ENCODE peak calls at places on chromosomes 3 and 15, in seven cellular contexts. One of them, this sample, is unnamed.

GRCh38 chr15:58179741-58180381 is 41.7 kb downstream of the AQP9 start:
- DNase-seq in K562: peak; percentile 92
- DNase-seq in HCT116: no peak
- DNase-seq in HepG2: no peak
- DNase-seq in GM12878: no peak
- DNase-seq in SK-N-SH: no peak
- DNase-seq in H1: no peak
- DNase-seq in this sample: no peak

GRCh38 chr3:52014613-52015012 is 18.9 kb upstream of the RPL29 start:
- DNase-seq in K562: peak; percentile 61
- DNase-seq in HCT116: peak; percentile 15
- DNase-seq in HepG2: no peak
- DNase-seq in GM12878: no peak
- DNase-seq in SK-N-SH: no peak
- DNase-seq in H1: no peak
- DNase-seq in this sample: no peak

GRCh38 chr3:177830411-177830849 is 633.1 kb upstream of the TBL1XR1 start:
- DNase-seq in K562: no peak
- DNase-seq in HCT116: no peak
- DNase-seq in HepG2: no peak
- DNase-seq in GM12878: no peak
- DNase-seq in SK-N-SH: no peak
- DNase-seq in H1: no peak
- DNase-seq in this sample: no peak

GRCh38 chr15:100393008-100393407 is 51.2 kb upstream of the ADAMTS17 start:
- DNase-seq in K562: no peak
- DNase-seq in HCT116: no peak
- DNase-seq in HepG2: no peak
- DNase-seq in GM12878: no peak
- DNase-seq in SK-N-SH: no peak
- DNase-seq in H1: no peak
- DNase-seq in this sample: peak; percentile 31

GRCh38 chr3:151468284-151468917 is 7.5 kb upstream of the IGSF10 start:
- DNase-seq in K562: peak; percentile 81
- DNase-seq in HCT116: peak; percentile 73
- DNase-seq in HepG2: peak; percentile 63
- DNase-seq in GM12878: no peak
- DNase-seq in SK-N-SH: peak; percentile 58
- DNase-seq in H1: peak; percentile 36
- DNase-seq in this sample: peak; percentile 85

GRCh38 chr15:64681424-64682024 is 93.9 kb downstream of the RBPMS2 start:
- DNase-seq in K562: peak; percentile 73
- DNase-seq in HCT116: peak; percentile 61
- DNase-seq in HepG2: peak; percentile 72
- DNase-seq in GM12878: no peak
- DNase-seq in SK-N-SH: peak; percentile 89
- DNase-seq in H1: peak; percentile 41
- DNase-seq in this sample: peak; percentile 85

GRCh38 chr3:13262493-13263211 is 157.5 kb downstream of the NUP210 start:
- DNase-seq in K562: peak; percentile 47
- DNase-seq in HCT116: no peak
- DNase-seq in HepG2: peak; percentile 99
- DNase-seq in GM12878: peak; percentile 37
- DNase-seq in SK-N-SH: no peak
- DNase-seq in H1: no peak
- DNase-seq in this sample: no peak

GRCh38 chr15:93025625-93025982 is 63.4 kb downstream of the RGMA start:
- DNase-seq in K562: no peak
- DNase-seq in HCT116: no peak
- DNase-seq in HepG2: no peak
- DNase-seq in GM12878: no peak
- DNase-seq in SK-N-SH: no peak
- DNase-seq in H1: no peak
- DNase-seq in this sample: no peak

GRCh38 chr3:46998852-46999515 is 19.5 kb downstream of the NBEAL2 start:
- DNase-seq in K562: no peak
- DNase-seq in HCT116: no peak
- DNase-seq in HepG2: no peak
- DNase-seq in GM12878: no peak
- DNase-seq in SK-N-SH: no peak
- DNase-seq in H1: no peak
- DNase-seq in this sample: no peak

GRCh38 chr3:29291262-29291981 is 10.6 kb downstream of the RBMS3 start:
- DNase-seq in K562: no peak
- DNase-seq in HCT116: no peak
- DNase-seq in HepG2: peak; percentile 37
- DNase-seq in GM12878: no peak
- DNase-seq in SK-N-SH: no peak
- DNase-seq in H1: no peak
- DNase-seq in this sample: no peak

GRCh38 chr15:78093242-78094020 is 1.1 kb downstream of the SH2D7 start:
- DNase-seq in K562: no peak
- DNase-seq in HCT116: no peak
- DNase-seq in HepG2: no peak
- DNase-seq in GM12878: no peak
- DNase-seq in SK-N-SH: no peak
- DNase-seq in H1: no peak
- DNase-seq in this sample: no peak

GRCh38 chr15:66006986-66007385 is 137.7 kb downstream of the RAB11A start:
- DNase-seq in K562: no peak
- DNase-seq in HCT116: no peak
- DNase-seq in HepG2: no peak
- DNase-seq in GM12878: no peak
- DNase-seq in SK-N-SH: no peak
- DNase-seq in H1: no peak
- DNase-seq in this sample: no peak

GRCh38 chr3:82423485-82423884 is 662.0 kb upstream of the GBE1 start:
- DNase-seq in K562: no peak
- DNase-seq in HCT116: no peak
- DNase-seq in HepG2: no peak
- DNase-seq in GM12878: no peak
- DNase-seq in SK-N-SH: no peak
- DNase-seq in H1: no peak
- DNase-seq in this sample: no peak

GRCh38 chr3:158420654-158421396 is 150.2 kb upstream of the MLF1 start:
- DNase-seq in K562: no peak
- DNase-seq in HCT116: no peak
- DNase-seq in HepG2: no peak
- DNase-seq in GM12878: peak; percentile 71
- DNase-seq in SK-N-SH: no peak
- DNase-seq in H1: no peak
- DNase-seq in this sample: no peak
- TF ChIP-seq JUND in K562: no peak
- TF ChIP-seq JUND in HCT116: no peak
- TF ChIP-seq JUND in HepG2: no peak
- TF ChIP-seq JUND in GM12878: peak; percentile 46
- TF ChIP-seq JUND in SK-N-SH: no peak
- TF ChIP-seq JUND in H1: no peak
- TF ChIP-seq JUND in this sample: no peak

DNA sequence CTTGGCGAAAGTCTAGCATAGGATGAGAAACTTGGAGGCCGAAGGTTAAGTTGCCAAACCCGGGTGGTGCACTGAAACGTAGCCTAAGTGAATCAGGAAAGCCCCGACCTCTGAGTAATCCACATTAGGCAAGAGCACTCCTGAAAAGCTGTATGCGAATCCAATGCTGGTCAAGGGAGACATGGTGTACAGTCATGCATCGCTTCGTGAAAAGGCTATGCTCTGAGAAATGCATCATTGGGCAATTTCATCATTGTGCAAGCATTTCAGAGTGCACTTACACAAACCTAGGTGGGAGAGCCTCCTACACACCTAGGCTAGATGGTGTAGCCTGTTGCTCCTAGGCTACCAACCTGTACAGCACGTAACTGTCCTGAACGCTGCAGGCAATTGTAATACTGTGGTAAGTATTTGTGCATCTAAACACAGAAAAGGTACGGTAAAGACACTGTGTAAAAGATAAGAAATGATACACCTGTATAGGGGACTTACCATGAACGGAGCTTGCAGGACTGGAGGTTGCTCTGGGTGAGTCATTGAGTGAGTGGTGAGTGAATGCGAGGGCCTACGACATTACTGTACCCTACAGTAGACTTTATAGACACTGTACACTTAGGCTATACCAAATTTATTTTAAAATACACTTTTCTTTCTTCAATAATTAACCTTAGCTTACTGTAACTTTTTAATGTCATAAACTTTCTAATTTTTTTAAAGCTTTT is 222.5 kb downstream of the SHQ1 start:
- DNase-seq in K562: no peak
- DNase-seq in HCT116: no peak
- DNase-seq in HepG2: peak; percentile 39
- DNase-seq in GM12878: no peak
- DNase-seq in SK-N-SH: no peak
- DNase-seq in H1: no peak
- DNase-seq in this sample: no peak
- TF ChIP-seq JUND in K562: no peak
- TF ChIP-seq JUND in HCT116: no peak
- TF ChIP-seq JUND in HepG2: no peak
- TF ChIP-seq JUND in GM12878: no peak
- TF ChIP-seq JUND in SK-N-SH: no peak
- TF ChIP-seq JUND in H1: no peak
- TF ChIP-seq JUND in this sample: no peak

GRCh38 chr3:141454906-141455602 is 31.8 kb upstream of the RASA2 start:
- DNase-seq in K562: peak; percentile 86
- DNase-seq in HCT116: peak; percentile 70
- DNase-seq in HepG2: peak; percentile 77
- DNase-seq in GM12878: peak; percentile 53
- DNase-seq in SK-N-SH: peak; percentile 75
- DNase-seq in H1: no peak
- DNase-seq in this sample: peak; percentile 92
- TF ChIP-seq JUND in K562: peak; percentile 61
- TF ChIP-seq JUND in HCT116: no peak
- TF ChIP-seq JUND in HepG2: no peak
- TF ChIP-seq JUND in GM12878: no peak
- TF ChIP-seq JUND in SK-N-SH: no peak
- TF ChIP-seq JUND in H1: peak; percentile 16
- TF ChIP-seq JUND in this sample: no peak

DNA sequence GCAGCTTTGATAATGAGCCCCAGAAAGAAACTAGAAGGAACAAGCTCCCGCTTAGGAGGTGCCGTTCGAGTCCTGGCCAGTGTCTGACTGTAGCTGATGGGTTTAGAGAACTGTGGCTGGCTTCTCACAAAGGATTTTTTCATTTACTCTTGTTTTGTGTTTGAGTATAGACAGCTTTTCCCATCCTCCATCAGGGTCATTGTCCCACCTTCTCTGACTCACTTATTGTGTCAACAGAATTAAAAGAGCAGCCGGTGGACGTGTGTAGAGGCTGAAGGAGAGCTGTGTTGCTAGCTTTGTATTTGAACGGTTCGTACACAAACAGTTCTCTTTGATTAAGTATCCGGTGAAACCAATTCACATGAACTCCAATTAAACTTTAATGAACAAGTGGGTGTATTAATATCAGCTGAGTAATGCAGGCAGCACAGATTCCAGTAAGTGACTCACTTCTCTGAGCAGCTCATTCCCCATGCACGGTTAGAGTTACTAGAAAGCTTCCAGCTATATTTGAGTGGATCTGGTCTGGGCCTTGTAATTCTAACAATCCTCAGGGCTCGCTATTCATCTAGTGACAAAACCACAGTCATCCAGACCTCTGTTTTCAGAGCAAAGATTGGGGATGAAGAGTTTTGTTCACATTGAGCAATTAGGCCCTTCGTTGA is 141.0 kb downstream of the LPP start:
- DNase-seq in K562: no peak
- DNase-seq in HCT116: peak; percentile 90
- DNase-seq in HepG2: peak; percentile 99
- DNase-seq in GM12878: no peak
- DNase-seq in SK-N-SH: no peak
- DNase-seq in H1: no peak
- DNase-seq in this sample: no peak
- TF ChIP-seq JUND in K562: no peak
- TF ChIP-seq JUND in HCT116: peak; percentile 98
- TF ChIP-seq JUND in HepG2: peak; percentile 99
- TF ChIP-seq JUND in GM12878: no peak
- TF ChIP-seq JUND in SK-N-SH: peak; percentile 94
- TF ChIP-seq JUND in H1: no peak
- TF ChIP-seq JUND in this sample: no peak

GRCh38 chr3:14810795-14811661 is 7.7 kb upstream of the FGD5 start:
- DNase-seq in K562: no peak
- DNase-seq in HCT116: no peak
- DNase-seq in HepG2: no peak
- DNase-seq in GM12878: no peak
- DNase-seq in SK-N-SH: no peak
- DNase-seq in H1: no peak
- DNase-seq in this sample: no peak
- TF ChIP-seq JUND in K562: no peak
- TF ChIP-seq JUND in HCT116: no peak
- TF ChIP-seq JUND in HepG2: no peak
- TF ChIP-seq JUND in GM12878: no peak
- TF ChIP-seq JUND in SK-N-SH: no peak
- TF ChIP-seq JUND in H1: no peak
- TF ChIP-seq JUND in this sample: no peak

GRCh38 chr15:38197553-38197952 is 55.1 kb upstream of the SPRED1 start:
- DNase-seq in K562: no peak
- DNase-seq in HCT116: no peak
- DNase-seq in HepG2: peak; percentile 26
- DNase-seq in GM12878: no peak
- DNase-seq in SK-N-SH: no peak
- DNase-seq in H1: no peak
- DNase-seq in this sample: no peak
- TF ChIP-seq JUND in K562: no peak
- TF ChIP-seq JUND in HCT116: no peak
- TF ChIP-seq JUND in HepG2: no peak
- TF ChIP-seq JUND in GM12878: no peak
- TF ChIP-seq JUND in SK-N-SH: no peak
- TF ChIP-seq JUND in H1: no peak
- TF ChIP-seq JUND in this sample: no peak

GRCh38 chr3:48697952-48698351 is 12.2 kb upstream of the NCKIPSD start:
- DNase-seq in K562: no peak
- DNase-seq in HCT116: no peak
- DNase-seq in HepG2: no peak
- DNase-seq in GM12878: no peak
- DNase-seq in SK-N-SH: no peak
- DNase-seq in H1: no peak
- DNase-seq in this sample: peak; percentile 51
- TF ChIP-seq JUND in K562: no peak
- TF ChIP-seq JUND in HCT116: no peak
- TF ChIP-seq JUND in HepG2: no peak
- TF ChIP-seq JUND in GM12878: no peak
- TF ChIP-seq JUND in SK-N-SH: no peak
- TF ChIP-seq JUND in H1: no peak
- TF ChIP-seq JUND in this sample: no peak

This sample was measured in T47D.